ENCODE peak calls at places on chromosomes 5 and 9, in ten cellular contexts. C is Panc1, D is cardiac muscle cell, V is tibial nerve, S is prostate gland, T is GM23338, I is mammary epithelial cell, O is psoas muscle, Y is heart left ventricle, W is left ventricle myocardium inferior. H is an unnamed sample. For H3K36me3, the result is how much of the 10 kb centered on the place peaks cover.

GRCh38 chr5:131536849-131537448 is 98.1 kb downstream of the RAPGEF6 start:
- DNase-seq in W (no peak), D (no peak), C (no peak), T (no peak), V (no peak), I (no peak), O (no peak), S (no peak), Y (no peak), H (no peak)

GRCh38 chr5:88140396-88140862 is 128.2 kb downstream of the TMEM161B start:
- DNase-seq in O (no peak), Y (no peak), V (no peak), I (no peak), C (no peak), D (no peak), S (peak), W (no peak), T (peak), H (no peak)

GRCh38 chr5:78691073-78691960 is 42.7 kb upstream of the LHFPL2 start:
- DNase-seq in W (no peak), Y (no peak), V (no peak), D (no peak), S (no peak), T (peak), I (no peak), C (no peak), O (no peak), H (no peak)

GRCh38 chr5:76807296-76807695 is 11.5 kb upstream of the F2RL1 start:
- DNase-seq in W (no peak), D (peak), I (peak), V (no peak), T (peak), C (no peak), S (no peak), O (no peak), Y (no peak), H (no peak)

GRCh38 chr5:97162045-97162444 is 19.6 kb upstream of the LIX1 start:
- DNase-seq in W (no peak), C (peak), I (peak), V (no peak), T (peak), Y (peak), O (no peak), S (peak), D (peak), H (no peak)

GRCh38 chr5:64156276-64156675 is 9.4 kb upstream of the RNF180 start:
- DNase-seq in O (no peak), C (no peak), Y (no peak), I (no peak), D (no peak), V (no peak), W (no peak), S (no peak), T (no peak), H (no peak)

GRCh38 chr9:93896496-93897033 is 58.6 kb downstream of the BARX1 start:
- DNase-seq in I (no peak), T (no peak), O (peak), D (no peak), V (no peak), C (no peak), S (no peak), W (no peak), Y (no peak), H (no peak)

GRCh38 chr5:57834829-57835554 is 352.4 kb upstream of the ACTBL2 start:
- DNase-seq in D (peak), C (no peak), Y (no peak), S (peak), V (no peak), W (no peak), T (peak), O (no peak), I (peak), H (no peak)

GRCh38 chr5:51172853-51173635 is 210.2 kb upstream of the ISL1 start:
- DNase-seq in D (no peak), T (peak), I (no peak), V (no peak), C (no peak), O (no peak), Y (no peak), W (no peak), S (no peak), H (no peak)

GRCh38 chr5:31157719-31158118 is 35.8 kb upstream of the CDH6 start:
- DNase-seq in W (no peak), Y (no peak), T (no peak), I (no peak), V (no peak), O (no peak), C (no peak), S (no peak), D (peak), H (no peak)

GRCh38 chr5:684771-685216 is 8.4 kb downstream of the TPPP start:
- DNase-seq in D (no peak), Y (peak), W (peak), T (no peak), I (no peak), V (no peak), O (no peak), S (no peak), C (no peak), H (no peak)

GRCh38 chr5:75525344-75525743 is 13.7 kb downstream of the POLK start:
- DNase-seq in C (no peak), Y (no peak), O (no peak), I (no peak), T (no peak), D (no peak), W (no peak), S (no peak), V (no peak), H (no peak)

GRCh38 chr9:83006378-83006777 is 56.6 kb downstream of the RASEF start:
- DNase-seq in O (no peak), W (no peak), C (no peak), I (no peak), S (no peak), V (no peak), Y (no peak), D (no peak), T (no peak), H (no peak)

GRCh38 chr5:179272326-179273073 is 72.8 kb downstream of the ADAMTS2 start:
- DNase-seq in Y (no peak), V (no peak), I (no peak), O (peak), T (no peak), W (peak), D (no peak), C (no peak), S (no peak), H (no peak)

GRCh38 chr9:83065233-83065632 is 2.3 kb upstream of the RASEF start:
- DNase-seq in T (no peak), W (no peak), O (no peak), D (no peak), S (no peak), C (no peak), Y (no peak), I (peak), V (no peak), H (no peak)

GRCh38 chr5:134435525-134435924 is 23.8 kb upstream of the CDKN2AIPNL start:
- DNase-seq in T (no peak), V (no peak), C (no peak), Y (no peak), O (peak), S (no peak), W (no peak), D (no peak), I (peak), H (no peak)

GRCh38 chr5:139975306-139975705 is 67.8 kb downstream of the NRG2 start:
- DNase-seq in C (no peak), W (no peak), Y (no peak), S (no peak), O (no peak), V (no peak), I (no peak), D (no peak), T (no peak), H (no peak)

GRCh38 chr9:503881-504852 is 289.5 kb downstream of the DOCK8 start:
- DNase-seq in Y (peak), W (peak), I (peak), S (peak), O (peak), V (peak), T (peak), C (no peak), D (peak), H (peak)

GRCh38 chr9:16640649-16641048 is 229.8 kb downstream of the BNC2 start:
- DNase-seq in S (no peak), W (no peak), O (peak), V (no peak), I (no peak), Y (no peak), T (peak), C (no peak), D (peak), H (no peak)

GRCh38 chr5:58048954-58049353 is 410.9 kb downstream of the PLK2 start:
- DNase-seq in S (no peak), V (no peak), Y (no peak), C (no peak), O (no peak), W (no peak), D (no peak), I (no peak), T (no peak), H (no peak)

GRCh38 chr9:130349398-130349797 is 83.8 kb downstream of the HMCN2 start:
- DNase-seq in C (no peak), W (no peak), O (no peak), V (no peak), S (no peak), T (no peak), D (no peak), Y (no peak), I (no peak), H (no peak)

GRCh38 chr5:144460608-144461007 is 289.9 kb downstream of the KCTD16 start:
- DNase-seq in V (no peak), C (no peak), T (no peak), I (no peak), S (no peak), Y (no peak), D (no peak), O (no peak), W (no peak), H (no peak)

GRCh38 chr9:20623021-20623747 is 885 bp upstream of the MLLT3 start:
- DNase-seq in V (no peak), T (peak), W (peak), Y (peak), S (peak), I (peak), C (no peak), D (no peak), O (peak), H (peak)

GRCh38 chr5:44719856-44720255 is 88.9 kb upstream of the MRPS30 start:
- DNase-seq in Y (no peak), C (no peak), I (no peak), V (no peak), D (no peak), O (no peak), W (no peak), T (no peak), S (no peak), H (no peak)

GRCh38 chr9:116002181-116002580 is 151.4 kb upstream of the PAPPA start:
- DNase-seq in Y (no peak), O (no peak), S (no peak), W (no peak), I (no peak), T (no peak), C (no peak), V (no peak), D (no peak), H (no peak)

GRCh38 chr9:121233906-121234901 is 32.5 kb upstream of the RAB14 start:
- DNase-seq in W (no peak), C (no peak), D (peak), I (peak), Y (no peak), T (no peak), V (no peak), O (no peak), S (no peak), H (no peak)

GRCh38 chr5:113112435-113112834 is 135.8 kb downstream of the DCP2 start:
- DNase-seq in V (no peak), W (no peak), T (no peak), Y (no peak), D (peak), I (peak), C (no peak), O (no peak), S (no peak), H (no peak)

GRCh38 chr5:54835642-54836041 is 149.8 kb downstream of the ESM1 start:
- DNase-seq in C (no peak), V (no peak), Y (no peak), I (no peak), D (peak), O (no peak), S (no peak), W (no peak), T (no peak), H (no peak)

GRCh38 chr5:168341178-168341577 is 49.7 kb downstream of the WWC1 start:
- DNase-seq in W (no peak), C (no peak), S (no peak), T (no peak), V (no peak), O (no peak), Y (no peak), D (no peak), I (peak), H (no peak)

GRCh38 chr9:70222354-70222753 is 36.4 kb upstream of the SMC5 start:
- DNase-seq in Y (no peak), W (no peak), O (no peak), C (no peak), I (no peak), D (no peak), T (no peak), V (no peak), S (no peak), H (no peak)

GRCh38 chr5:120457839-120458507 is 6.1 kb upstream of the PRR16 start:
- DNase-seq in S (peak), V (peak), O (peak), I (peak), D (peak), T (peak), Y (peak), W (peak), C (peak), H (peak)

GRCh38 chr5:39657943-39658342 is 233.2 kb upstream of the DAB2 start:
- DNase-seq in C (no peak), D (no peak), Y (no peak), T (no peak), O (no peak), I (no peak), W (no peak), V (no peak), S (no peak), H (no peak)

GRCh38 chr9:95725045-95725444 is 150.4 kb upstream of the ERCC6L2 start:
- DNase-seq in V (no peak), W (no peak), S (no peak), O (no peak), Y (no peak), D (no peak), C (no peak), T (no peak), I (no peak), H (no peak)

GRCh38 chr5:43482490-43483064 is 1.1 kb downstream of the TMEM267 start:
- DNase-seq in C (no peak), V (no peak), O (no peak), I (peak), T (peak), W (no peak), D (peak), S (no peak), Y (no peak), H (no peak)

GRCh38 chr5:60086583-60086982 is 193.1 kb upstream of the PDE4D start:
- DNase-seq in V (no peak), O (no peak), Y (no peak), T (no peak), I (no peak), S (no peak), C (no peak), D (no peak), W (no peak), H (no peak)

GRCh38 chr5:10519729-10520128 is 44.1 kb upstream of the ANKRD33B start:
- DNase-seq in D (no peak), V (no peak), T (no peak), I (no peak), O (no peak), C (no peak), S (no peak), Y (no peak), W (no peak), H (no peak)

GRCh38 chr5:76204191-76204590 is 121.0 kb downstream of the SV2C start:
- DNase-seq in O (no peak), D (no peak), C (no peak), T (no peak), I (no peak), S (no peak), V (no peak), Y (no peak), W (no peak), H (no peak)

GRCh38 chr9:81682797-81683196 is 6.5 kb downstream of the TLE1 start:
- DNase-seq in V (no peak), Y (no peak), C (no peak), D (peak), S (no peak), T (no peak), W (no peak), O (no peak), I (no peak), H (no peak)

GRCh38 chr9:97863314-97863713 is 10.3 kb downstream of the FOXE1 start:
- DNase-seq in I (no peak), V (no peak), Y (no peak), T (no peak), O (no peak), W (no peak), S (no peak), D (no peak), C (no peak), H (no peak)

GRCh38 chr5:159135896-159136531 is 36.3 kb upstream of the EBF1 start:
- DNase-seq in V (no peak), C (no peak), S (no peak), W (no peak), Y (no peak), O (no peak), I (peak), D (peak), T (no peak), H (no peak)

GRCh38 chr5:55896663-55897062 is 45.5 kb downstream of the IL31RA start:
- DNase-seq in D (peak), T (no peak), W (no peak), I (no peak), Y (no peak), C (no peak), V (no peak), O (no peak), S (no peak), H (no peak)
- H3K4me3 ChIP-seq in D (no peak), T (no peak), W (no peak), I (no peak), Y (no peak), C (no peak), V (no peak), O (no peak), S (no peak), H (no peak)

GRCh38 chr9:77471572-77471971 is 176.6 kb downstream of the GNA14 start:
- DNase-seq in C (no peak), D (no peak), T (no peak), O (no peak), S (no peak), Y (no peak), I (no peak), W (no peak), V (no peak), H (no peak)

GRCh38 chr9:77464591-77465125 is 183.5 kb downstream of the GNA14 start:
- DNase-seq in Y (no peak), O (no peak), V (no peak), I (no peak), S (no peak), C (no peak), D (peak), W (no peak), T (no peak), H (no peak)

GRCh38 chr9:77472646-77473045 is 175.5 kb downstream of the GNA14 start:
- DNase-seq in S (no peak), V (no peak), I (no peak), Y (no peak), T (no peak), O (no peak), W (no peak), C (no peak), D (no peak), H (no peak)

GRCh38 chr9:77474903-77475302 is 173.2 kb downstream of the GNA14 start:
- DNase-seq in O (no peak), I (no peak), S (no peak), W (no peak), C (no peak), D (no peak), V (no peak), T (no peak), Y (no peak), H (no peak)

GRCh38 chr9:77469515-77470197 is 178.5 kb downstream of the GNA14 start:
- DNase-seq in T (no peak), V (no peak), Y (no peak), W (no peak), O (no peak), I (peak), S (no peak), C (no peak), D (peak), H (no peak)
- TF ChIP-seq CTCF in T (no peak), V (no peak), Y (no peak), W (no peak), O (no peak), I (no peak), S (no peak), C (no peak), D (no peak), H (no peak)

DNA sequence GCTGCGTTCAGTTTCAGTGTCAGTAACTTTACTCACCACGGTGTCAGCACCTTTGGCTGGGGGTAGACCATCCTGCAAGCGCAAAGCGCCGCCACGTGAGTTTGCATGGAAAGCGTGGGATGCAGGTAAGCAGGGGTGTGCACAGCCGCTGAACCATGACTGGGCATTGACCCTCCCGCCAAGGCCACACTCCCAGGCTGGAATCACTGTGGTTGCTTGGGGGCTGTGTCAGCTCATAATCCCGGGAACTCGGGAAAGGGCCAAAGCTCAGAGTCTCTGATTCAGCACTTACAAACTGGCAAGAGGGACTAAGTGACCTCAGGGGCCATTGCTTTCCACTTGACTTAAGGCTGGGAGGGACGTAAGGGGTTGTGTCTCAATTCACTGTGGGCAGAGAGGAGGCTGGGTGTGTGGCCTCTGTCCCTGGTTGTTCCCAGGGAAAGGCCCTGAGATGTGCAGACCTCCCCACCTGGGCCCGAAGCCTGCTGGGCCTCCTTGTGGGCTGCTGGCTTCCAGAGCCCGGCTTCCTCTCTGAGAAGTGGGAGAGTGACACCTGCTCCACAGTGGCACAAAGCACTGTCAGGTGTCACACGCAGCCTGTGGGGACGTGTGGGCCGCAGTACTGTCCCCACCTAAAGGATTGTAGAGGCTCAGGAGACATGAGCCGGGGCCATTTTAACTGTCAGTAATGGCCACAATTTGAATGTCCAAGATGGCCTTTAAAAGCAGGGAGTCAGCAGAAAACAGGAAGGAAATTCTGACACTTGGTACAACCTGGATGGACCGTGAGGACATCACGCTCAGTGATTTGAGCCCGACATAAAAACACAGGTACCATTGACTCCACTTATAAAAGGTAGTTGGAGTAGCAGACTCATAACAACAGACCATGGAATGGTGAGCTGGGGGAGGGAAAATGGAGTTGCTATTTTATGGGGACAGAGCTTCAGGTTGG is 16.7 kb downstream of the ABO start:
- DNase-seq in D (no peak), O (no peak), S (no peak), Y (no peak), T (no peak), I (no peak), W (no peak), V (no peak), C (no peak), H (no peak)
- H3K36me3 ChIP-seq in D (under half), O (under half), S (under half), Y (under half), T (under half), I (under half), W (under half), V (under half), C (under half), H (under half)

GRCh38 chr5:160472482-160472881 is 50.8 kb downstream of the PTTG1 start:
- DNase-seq in W (no peak), C (no peak), Y (no peak), T (no peak), O (no peak), S (no peak), D (no peak), I (no peak), V (no peak), H (no peak)

GRCh38 chr5:160468576-160468975 is 46.9 kb downstream of the PTTG1 start:
- DNase-seq in W (no peak), I (no peak), V (no peak), T (no peak), S (no peak), O (no peak), Y (no peak), D (no peak), C (no peak), H (no peak)

GRCh38 chr5:160469156-160470144 is 47.8 kb downstream of the PTTG1 start:
- DNase-seq in Y (no peak), C (no peak), V (no peak), W (no peak), T (no peak), D (no peak), I (no peak), S (no peak), O (no peak), H (no peak)

GRCh38 chr5:160471761-160472160 is 50.1 kb downstream of the PTTG1 start:
- DNase-seq in O (no peak), D (no peak), Y (no peak), S (no peak), I (no peak), C (no peak), V (no peak), W (no peak), T (no peak), H (no peak)

GRCh38 chr5:160470437-160471341 is 49.0 kb downstream of the PTTG1 start:
- DNase-seq in Y (no peak), S (peak), C (no peak), V (no peak), T (no peak), D (peak), I (no peak), W (no peak), O (no peak), H (no peak)
- H3K4me3 ChIP-seq in Y (no peak), S (no peak), C (peak), V (no peak), T (no peak), D (no peak), I (no peak), W (no peak), O (no peak), H (peak)

H was measured in GM06990.